ENCODE peak calls at places on chromosomes 13 and 19, in four cellular contexts. R, P, L and N are unnamed samples.
A peak's percentile ranks its signal among the peaks of the same experiment; 100 is the strongest.

GRCh38 chr13:30520571-30520970 is 54.8 kb upstream of the HMGB1 start:
- DNase-seq in R (peak; percentile 5), P (no peak), L (no peak), N (peak; percentile 86)

GRCh38 chr13:87777395-87777794 is 106.2 kb downstream of the SLITRK5 start:
- DNase-seq in R (no peak), P (no peak), L (no peak), N (no peak)

GRCh38 chr13:70798385-70798784 is 690.1 kb upstream of the KLHL1 start:
- DNase-seq in R (no peak), P (no peak), L (no peak), N (no peak)

GRCh38 chr13:38223093-38223492 is 126.6 kb upstream of the UFM1 start:
- DNase-seq in R (no peak), P (no peak), L (no peak), N (peak; percentile 30)

GRCh38 chr13:48710160-48710559 is 56.4 kb downstream of the CYSLTR2 start:
- DNase-seq in R (no peak), P (no peak), L (no peak), N (no peak)

GRCh38 chr19:12484011-12484370 is 625 bp downstream of the ZNF709 start:
- DNase-seq in R (no peak), P (no peak), L (no peak), N (no peak)

GRCh38 chr13:113273856-113274590 is 23.0 kb upstream of the LAMP1 start:
- DNase-seq in R (no peak), P (no peak), L (no peak), N (peak; percentile 81)

GRCh38 chr13:105139380-105140285 is 1395.8 kb downstream of the EFNB2 start:
- DNase-seq in R (no peak), P (peak; percentile 57), L (peak; percentile 56), N (peak; percentile 51)

GRCh38 chr19:33947565-33947964 is 150.9 kb downstream of the KCTD15 start:
- DNase-seq in R (no peak), P (no peak), L (no peak), N (no peak)

GRCh38 chr13:98349731-98350305 is 172.7 kb upstream of the RNF113B start:
- DNase-seq in R (no peak), P (no peak), L (no peak), N (no peak)